ENCODE peak calls at places on chromosome 4, in seven cellular contexts. E is left lung, N is adrenal gland, P is fibroblast of lung, D is tibial nerve, S is A549, B is A673. A is an unnamed sample.

GRCh38 chr4:157447195-157447594 is 226.7 kb downstream of the GRIA2 start:
- DNase-seq in E (no peak), D (no peak), B (no peak), N (no peak), S (no peak), P (no peak), A (no peak)

GRCh38 chr4:78099058-78099457 is 41.9 kb downstream of the FRAS1 start:
- DNase-seq in S (no peak), E (no peak), D (no peak), B (no peak), N (no peak), P (no peak), A (no peak)

GRCh38 chr4:160546201-160546600 is 1443.3 kb downstream of the RAPGEF2 start:
- DNase-seq in P (no peak), D (no peak), S (no peak), B (no peak), N (no peak), E (no peak), A (no peak)

GRCh38 chr4:52894408-52894807 is 32.3 kb downstream of the RASL11B start:
- DNase-seq in B (no peak), N (no peak), D (no peak), E (no peak), S (no peak), P (no peak), A (no peak)

GRCh38 chr4:120156115-120156718 is 89.6 kb upstream of the MAD2L1 start:
- DNase-seq in N (no peak), B (peak; percentile 73), P (peak; percentile 89), D (no peak), E (no peak), S (peak; percentile 3), A (peak; percentile 19)

GRCh38 chr4:64617813-64618212 is 208.6 kb upstream of the TECRL start:
- DNase-seq in D (no peak), B (peak; percentile 15), N (no peak), P (no peak), E (no peak), S (peak; percentile 0), A (no peak)

GRCh38 chr4:113881256-113881655 is 98.2 kb downstream of the ARSJ start:
- DNase-seq in B (no peak), D (no peak), S (no peak), N (no peak), E (no peak), P (peak; percentile 25), A (no peak)

GRCh38 chr4:98377626-98378025 is 116.4 kb downstream of the RAP1GDS1 start:
- DNase-seq in D (no peak), E (no peak), P (peak; percentile 80), N (no peak), S (no peak), B (no peak), A (no peak)

GRCh38 chr4:12672320-12672719 is 811.8 kb downstream of the RAB28 start:
- DNase-seq in D (no peak), P (no peak), N (no peak), S (no peak), B (no peak), E (no peak), A (no peak)
- H3K4me1 ChIP-seq in D (no peaks in the 10 kb centered on the region), P (no peaks in the 10 kb centered on the region), N (no peaks in the 10 kb centered on the region), S (no peaks in the 10 kb centered on the region), B (no peaks in the 10 kb centered on the region), E (no peaks in the 10 kb centered on the region), A (no peaks in the 10 kb centered on the region)

GRCh38 chr4:164700471-164700870 is 53.5 kb upstream of the SMIM31 start:
- DNase-seq in E (no peak), P (no peak), N (no peak), S (peak; percentile 2), D (no peak), B (peak; percentile 68), A (no peak)
- TF ChIP-seq CTCF in E (no peak), P (no peak), N (no peak), S (no peak), D (no peak), B (peak; percentile 66), A (peak; percentile 13)

GRCh38 chr4:153489856-153490558 is 23.8 kb downstream of the TMEM131L start:
- DNase-seq in P (no peak), B (no peak), N (no peak), S (no peak), D (no peak), E (no peak), A (no peak)
- H3K4me1 ChIP-seq in P (peaks cover 31% of the 10 kb centered on the region), B (peaks cover 38% of the 10 kb centered on the region), N (peaks cover 8% of the 10 kb centered on the region), S (peaks cover 23% of the 10 kb centered on the region), D (peaks cover 20% of the 10 kb centered on the region), E (peaks cover 53% of the 10 kb centered on the region), A (peaks cover 76% of the 10 kb centered on the region)

GRCh38 chr4:8202526-8203375 is 3.7 kb downstream of the SH3TC1 start:
- DNase-seq in P (no peak), B (no peak), E (no peak), N (no peak), D (no peak), S (no peak), A (no peak)
- TF ChIP-seq CTCF in P (no peak), B (no peak), E (no peak), N (no peak), D (no peak), S (no peak), A (no peak)

DNA sequence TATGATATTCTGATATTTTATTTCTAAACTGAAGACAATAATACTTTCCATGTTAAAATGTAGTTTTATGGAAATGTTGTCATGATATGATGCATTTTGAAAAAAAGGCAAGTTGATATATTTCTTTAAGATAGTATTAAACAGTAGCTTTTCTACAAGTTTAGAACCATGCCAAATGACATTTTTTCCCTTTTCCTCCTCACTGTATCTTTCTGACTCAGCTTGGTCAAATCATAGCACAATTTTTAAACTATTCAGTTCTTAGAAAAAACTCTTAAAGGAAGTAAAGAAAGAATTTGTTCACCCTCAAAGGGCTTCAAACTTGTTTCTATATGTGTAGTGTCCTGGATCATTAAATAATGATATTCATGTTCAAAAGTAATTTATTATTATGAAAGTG is 46.0 kb upstream of the GUCY1A1 start:
- DNase-seq in E (no peak), N (no peak), P (no peak), D (no peak), B (no peak), S (no peak), A (no peak)
- H3K4me1 ChIP-seq in E (no peaks in the 10 kb centered on the region), N (no peaks in the 10 kb centered on the region), P (no peaks in the 10 kb centered on the region), D (no peaks in the 10 kb centered on the region), B (no peaks in the 10 kb centered on the region), S (no peaks in the 10 kb centered on the region), A (peaks cover 33% of the 10 kb centered on the region)

DNA sequence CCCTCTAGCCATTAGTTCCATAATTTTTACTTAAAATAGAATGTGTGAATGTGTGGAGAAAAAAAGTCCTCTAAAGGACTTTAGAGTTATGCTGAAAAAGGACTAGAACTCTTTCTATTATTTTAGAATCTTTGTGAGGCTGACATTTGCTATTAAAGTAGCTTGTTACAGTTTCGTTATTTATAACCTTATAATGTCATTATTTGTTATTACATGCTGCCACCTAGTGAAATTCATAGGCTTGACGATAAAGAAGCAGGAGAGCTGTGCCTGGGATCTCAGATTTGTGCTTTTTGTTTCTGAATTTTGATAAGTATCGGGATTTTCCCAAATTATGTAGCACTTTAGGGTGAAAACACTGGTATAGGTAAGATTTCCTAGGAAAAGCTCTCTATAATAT is 38.5 kb upstream of the TAPT1 start:
- DNase-seq in B (peak; percentile 67), N (no peak), P (peak; percentile 70), E (no peak), D (no peak), S (peak; percentile 15), A (no peak)
- TF ChIP-seq CTCF in B (peak; percentile 65), N (peak; percentile 83), P (peak; percentile 43), E (peak; percentile 50), D (peak; percentile 29), S (peak; percentile 57), A (peak; percentile 66)

DNA sequence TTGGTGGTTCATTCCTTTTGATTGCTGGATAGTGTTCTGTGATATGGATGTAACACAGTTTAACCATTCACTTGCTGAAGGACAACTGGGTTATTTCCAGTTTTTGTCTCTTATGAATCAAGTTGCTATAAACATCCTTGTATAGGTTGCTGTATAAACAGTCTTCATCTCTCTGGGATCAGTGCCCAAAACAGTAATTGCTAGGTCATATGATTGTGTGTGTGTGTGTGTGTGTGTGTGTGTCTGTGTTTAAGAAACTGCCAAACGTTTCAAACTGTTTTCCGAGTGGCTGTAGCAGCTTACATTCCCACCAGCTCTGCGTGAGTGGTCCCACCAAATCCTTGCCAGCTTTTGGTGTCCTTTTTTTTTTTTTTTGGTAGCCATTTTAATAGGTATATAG is 60.4 kb downstream of the F11 start:
- DNase-seq in P (peak; percentile 54), S (no peak), D (no peak), B (peak; percentile 8), E (no peak), N (no peak), A (no peak)
- H3K4me1 ChIP-seq in P (no peaks in the 10 kb centered on the region), S (no peaks in the 10 kb centered on the region), D (no peaks in the 10 kb centered on the region), B (no peaks in the 10 kb centered on the region), E (no peaks in the 10 kb centered on the region), N (no peaks in the 10 kb centered on the region), A (no peaks in the 10 kb centered on the region)

A was measured in heart right ventricle.